ENCODE peak calls at places on chromosomes 7 and 10, in six cellular contexts. L is thoracic aorta; B is CD8-positive, alpha-beta T cell; P is A549; A is mucosa of descending colon; K is fibroblast of lung. S is an unnamed sample.

GRCh38 chr7:111264111-111264868 is 173.4 kb downstream of the LRRN3 start:
- DNase-seq in K (no peak), A (no peak), L (no peak), B (no peak), P (no peak), S (no peak)

GRCh38 chr10:19847321-19847720 is 31.1 kb downstream of the PLXDC2 start:
- DNase-seq in P (no peak), L (no peak), A (no peak), B (no peak), K (peak; percentile 88), S (peak; percentile 79)

GRCh38 chr10:3651969-3652653 is 132.9 kb downstream of the KLF6 start:
- DNase-seq in B (no peak), K (no peak), P (no peak), L (no peak), A (no peak), S (no peak)

GRCh38 chr7:56491636-56492425 is 375.6 kb upstream of the NUPR2 start:
- DNase-seq in P (no peak), K (no peak), L (no peak), B (no peak), A (no peak), S (no peak)

GRCh38 chr7:24381919-24382505 is 98.0 kb downstream of the NPY start:
- DNase-seq in P (peak; percentile 37), L (no peak), B (no peak), K (peak; percentile 20), A (peak; percentile 5), S (no peak)

GRCh38 chr7:19665399-19666008 is 43.3 kb downstream of the POLR1F start:
- DNase-seq in L (no peak), B (no peak), A (no peak), K (peak; percentile 27), P (peak; percentile 28), S (no peak)

GRCh38 chr10:49662169-49662830 is 17.2 kb upstream of the C10orf53 start:
- DNase-seq in K (no peak), A (no peak), P (no peak), L (no peak), B (no peak), S (no peak)

GRCh38 chr7:90216080-90216674 is 4.6 kb downstream of the STEAP2 start:
- DNase-seq in K (no peak), A (no peak), P (no peak), B (no peak), L (no peak), S (peak; percentile 77)

GRCh38 chr7:49773082-49773938 is at the start of gene VWC2:
- DNase-seq in A (no peak), B (no peak), L (no peak), K (no peak), P (no peak), S (no peak)

GRCh38 chr10:34187201-34187600 is 627.9 kb downstream of the PARD3 start:
- DNase-seq in K (peak; percentile 89), A (no peak), P (no peak), B (no peak), L (no peak), S (no peak)

GRCh38 chr10:64054392-64054791 is 533.2 kb downstream of the REEP3 start:
- DNase-seq in L (no peak), A (no peak), K (no peak), B (no peak), P (no peak), S (no peak)

GRCh38 chr7:2115739-2116065 is 117.0 kb downstream of the MAD1L1 start:
- DNase-seq in K (no peak), L (no peak), P (no peak), A (no peak), B (no peak), S (no peak)

GRCh38 chr10:97171001-97171400 is 14.8 kb downstream of the SLIT1 start:
- DNase-seq in K (no peak), B (no peak), A (no peak), P (no peak), L (no peak), S (no peak)

GRCh38 chr7:24343614-24344013 is 59.6 kb downstream of the NPY start:
- DNase-seq in A (no peak), B (no peak), L (no peak), P (no peak), K (no peak), S (no peak)

GRCh38 chr7:64871761-64872160 is 31.3 kb upstream of the ZNF273 start:
- DNase-seq in K (no peak), P (no peak), A (no peak), B (no peak), L (no peak), S (no peak)

GRCh38 chr7:21141476-21141875 is 286.4 kb upstream of the SP4 start:
- DNase-seq in L (no peak), K (no peak), A (no peak), B (no peak), P (no peak), S (no peak)

GRCh38 chr7:22943997-22944396 is 69.9 kb downstream of the HYCC1 start:
- DNase-seq in B (no peak), A (peak; percentile 2), K (peak; percentile 88), P (no peak), L (no peak), S (peak; percentile 79)

GRCh38 chr7:73519867-73520672 is 2.0 kb downstream of the BAZ1B start:
- DNase-seq in A (peak; percentile 28), B (no peak), K (peak; percentile 11), P (no peak), L (no peak), S (no peak)

GRCh38 chr7:37322831-37323230 is 125.8 kb downstream of the ELMO1 start:
- DNase-seq in L (no peak), B (no peak), A (no peak), K (no peak), P (no peak), S (no peak)

GRCh38 chr7:35374858-35375257 is 121.0 kb upstream of the TBX20 start:
- DNase-seq in L (no peak), A (no peak), P (no peak), K (no peak), B (no peak), S (no peak)

GRCh38 chr10:73493781-73494180 is 2.0 kb downstream of the PPP3CB start:
- DNase-seq in L (no peak), K (peak; percentile 71), A (no peak), B (no peak), P (no peak), S (no peak)

GRCh38 chr10:129099486-129099885 is 367.6 kb upstream of the MGMT start:
- DNase-seq in K (no peak), B (no peak), P (no peak), A (no peak), L (no peak), S (no peak)

GRCh38 chr7:70380315-70381027 is 751.5 kb upstream of the GALNT17 start:
- DNase-seq in P (no peak), B (no peak), A (no peak), K (peak; percentile 71), L (no peak), S (no peak)

GRCh38 chr7:36895112-36895511 is 170.8 kb upstream of the AOAH start:
- DNase-seq in K (peak; percentile 61), L (no peak), B (no peak), P (no peak), A (no peak), S (no peak)

GRCh38 chr10:122154733-122155366 is 116.2 kb upstream of the BTBD16 start:
- DNase-seq in K (peak; percentile 76), A (no peak), B (no peak), P (no peak), L (peak; percentile 69), S (peak; percentile 45)

GRCh38 chr10:122159159-122159970 is 111.7 kb upstream of the BTBD16 start:
- DNase-seq in B (no peak), L (no peak), A (no peak), P (no peak), K (no peak), S (no peak)

GRCh38 chr10:122157451-122157850 is 113.6 kb upstream of the BTBD16 start:
- DNase-seq in A (no peak), P (no peak), K (peak; percentile 29), L (no peak), B (no peak), S (no peak)

GRCh38 chr10:122161795-122162194 is 109.3 kb upstream of the BTBD16 start:
- DNase-seq in P (no peak), A (no peak), B (no peak), K (no peak), L (no peak), S (no peak)

GRCh38 chr10:122158362-122158761 is 112.7 kb upstream of the BTBD16 start:
- DNase-seq in A (no peak), K (no peak), P (no peak), B (no peak), L (no peak), S (no peak)
- H3K4me3 ChIP-seq in A (no peak overlapping the region), K (no peak overlapping the region), P (no peak overlapping the region), B (no peak overlapping the region), L (no peak overlapping the region), S (no peak overlapping the region)

DNA sequence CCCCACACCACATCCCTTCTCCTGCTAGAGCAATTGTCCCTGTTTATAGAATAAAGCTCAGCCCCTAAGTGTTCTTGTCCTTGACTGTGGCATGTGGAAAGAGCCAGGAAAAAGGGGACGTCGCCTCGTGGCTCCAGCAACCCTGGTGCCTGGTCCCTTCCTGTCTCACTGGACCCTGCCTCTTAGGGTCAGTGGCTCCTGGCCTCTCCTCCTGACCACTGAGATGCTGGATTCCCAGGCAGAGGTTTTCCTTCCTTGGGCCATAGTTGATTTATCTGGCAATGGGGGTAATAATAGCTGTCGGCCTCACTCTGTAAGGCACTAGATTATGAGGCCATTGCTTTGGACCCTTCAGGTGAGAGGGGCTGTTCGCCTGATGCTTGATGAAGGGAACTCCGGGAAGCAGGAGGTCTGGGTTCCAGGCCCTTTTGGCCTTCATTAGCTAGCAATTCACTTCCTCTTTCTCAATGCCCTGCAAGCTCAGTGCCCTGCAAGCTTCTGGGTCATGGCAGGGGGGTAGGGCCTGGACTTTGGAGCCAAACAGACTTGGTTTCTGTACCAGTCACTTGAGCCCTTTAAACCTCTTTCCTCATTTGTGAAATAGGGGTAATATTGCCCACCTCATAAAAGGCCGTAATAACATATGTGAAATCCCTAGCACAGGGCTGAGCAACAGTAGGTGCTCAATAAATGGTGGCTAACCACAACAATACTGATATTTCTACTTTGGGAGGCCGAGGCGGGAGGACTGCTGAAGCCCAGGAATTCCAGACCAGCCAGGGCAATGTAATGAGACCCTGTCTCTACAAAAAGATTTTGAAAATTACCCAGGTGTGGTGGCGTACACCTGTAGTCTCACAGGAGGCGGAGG is 1.1 kb downstream of the ASL start:
- DNase-seq in P (no peak), A (peak; percentile 81), K (no peak), L (no peak), B (no peak), S (no peak)
- TF ChIP-seq CTCF in P (no peak), A (no peak), K (no peak), L (no peak), B (no peak), S (no peak)

DNA sequence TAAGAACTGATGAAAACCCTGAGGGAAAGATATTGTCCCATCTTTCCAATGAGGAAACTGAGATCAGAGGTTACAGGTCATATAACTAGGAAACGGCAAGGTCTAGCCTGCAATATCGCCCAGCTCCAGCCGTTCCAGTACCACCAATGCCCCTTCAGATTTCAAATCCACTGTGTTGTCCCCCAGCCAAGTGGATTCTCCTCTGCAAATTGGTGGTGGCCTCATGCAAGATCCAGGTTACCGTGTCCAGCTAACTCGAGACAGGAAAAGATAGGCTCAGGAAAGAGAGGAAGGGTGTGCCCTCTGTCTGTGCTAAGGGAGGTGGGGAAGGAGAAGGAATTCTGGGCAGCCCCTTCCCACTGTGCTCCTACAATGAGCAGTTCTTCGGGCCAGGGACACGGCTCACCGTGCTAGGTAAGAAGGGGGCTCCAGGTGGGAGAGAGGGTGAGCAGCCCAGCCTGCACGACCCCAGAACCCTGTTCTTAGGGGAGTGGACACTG is 25.3 kb downstream of the PRSS2 start:
- DNase-seq in P (no peak), B (no peak), A (no peak), L (no peak), K (no peak), S (no peak)
- H3K4me3 ChIP-seq in P (no peak overlapping the region), B (peak overlapping the region; percentile 81), A (no peak overlapping the region), L (peak overlapping the region; percentile 64), K (no peak overlapping the region), S (no peak overlapping the region)

GRCh38 chr7:101669307-101669706 is 40.2 kb upstream of the MYL10 start:
- DNase-seq in A (peak; percentile 46), B (no peak), P (no peak), L (no peak), K (no peak), S (no peak)
- TF ChIP-seq CTCF in A (no peak), B (no peak), P (no peak), L (no peak), K (no peak), S (peak; percentile 37)

S was measured in AG09309.